ENCODE peak calls at places on chromosomes 12 and 14, in five cellular contexts. One of them, this sample, is unnamed.

GRCh38 chr12:13242926-13243325 is 46.4 kb downstream of the EMP1 start:
- DNase-seq in H9: no peak
- DNase-seq in HCT116: no peak
- DNase-seq in GM12878: no peak
- DNase-seq in fibroblast of lung: no peak
- DNase-seq in this sample: no peak

GRCh38 chr12:120065472-120065871 is 51.1 kb downstream of the RAB35 start:
- DNase-seq in H9: no peak
- DNase-seq in HCT116: no peak
- DNase-seq in GM12878: no peak
- DNase-seq in fibroblast of lung: no peak
- DNase-seq in this sample: no peak

GRCh38 chr14:53519137-53519536 is 366.0 kb upstream of the DDHD1 start:
- DNase-seq in H9: no peak
- DNase-seq in HCT116: no peak
- DNase-seq in GM12878: no peak
- DNase-seq in fibroblast of lung: no peak
- DNase-seq in this sample: peak; percentile 52

GRCh38 chr14:92631098-92631497 is 117.3 kb downstream of the LGMN start:
- DNase-seq in H9: no peak
- DNase-seq in HCT116: no peak
- DNase-seq in GM12878: no peak
- DNase-seq in fibroblast of lung: no peak
- DNase-seq in this sample: no peak

GRCh38 chr14:71206766-71207371 is 299.6 kb downstream of the PCNX1 start:
- DNase-seq in H9: no peak
- DNase-seq in HCT116: no peak
- DNase-seq in GM12878: no peak
- DNase-seq in fibroblast of lung: peak; percentile 23
- DNase-seq in this sample: peak; percentile 82

GRCh38 chr12:11763760-11764520 is 114.5 kb downstream of the ETV6 start:
- DNase-seq in H9: no peak
- DNase-seq in HCT116: no peak
- DNase-seq in GM12878: no peak
- DNase-seq in fibroblast of lung: peak; percentile 33
- DNase-seq in this sample: peak; percentile 75

GRCh38 chr14:100566119-100566518 is 21.1 kb downstream of the BEGAIN start:
- DNase-seq in H9: no peak
- DNase-seq in HCT116: no peak
- DNase-seq in GM12878: no peak
- DNase-seq in fibroblast of lung: no peak
- DNase-seq in this sample: no peak

GRCh38 chr12:113271853-113272561 is 50.7 kb downstream of the TPCN1 start:
- DNase-seq in H9: no peak
- DNase-seq in HCT116: no peak
- DNase-seq in GM12878: no peak
- DNase-seq in fibroblast of lung: peak; percentile 90
- DNase-seq in this sample: peak; percentile 94

GRCh38 chr12:132071837-132072384 is 72.2 kb downstream of the DDX51 start:
- DNase-seq in H9: no peak
- DNase-seq in HCT116: no peak
- DNase-seq in GM12878: no peak
- DNase-seq in fibroblast of lung: no peak
- DNase-seq in this sample: no peak

GRCh38 chr12:68177562-68177961 is 18.0 kb upstream of the IFNG start:
- DNase-seq in H9: no peak
- DNase-seq in HCT116: no peak
- DNase-seq in GM12878: no peak
- DNase-seq in fibroblast of lung: no peak
- DNase-seq in this sample: no peak

GRCh38 chr12:50112456-50113218 is 601 bp downstream of the COX14 start:
- DNase-seq in H9: no peak
- DNase-seq in HCT116: no peak
- DNase-seq in GM12878: no peak
- DNase-seq in fibroblast of lung: no peak
- DNase-seq in this sample: no peak

GRCh38 chr12:22974865-22975264 is 349.9 kb downstream of the ETNK1 start:
- DNase-seq in H9: no peak
- DNase-seq in HCT116: peak; percentile 15
- DNase-seq in GM12878: no peak
- DNase-seq in fibroblast of lung: peak; percentile 94
- DNase-seq in this sample: peak; percentile 53

GRCh38 chr14:99382781-99383456 is 97.7 kb downstream of the SETD3 start:
- DNase-seq in H9: no peak
- DNase-seq in HCT116: no peak
- DNase-seq in GM12878: no peak
- DNase-seq in fibroblast of lung: peak; percentile 48
- DNase-seq in this sample: peak; percentile 2

GRCh38 chr12:85441025-85441424 is 161.0 kb downstream of the ALX1 start:
- DNase-seq in H9: no peak
- DNase-seq in HCT116: no peak
- DNase-seq in GM12878: no peak
- DNase-seq in fibroblast of lung: no peak
- DNase-seq in this sample: no peak

GRCh38 chr12:27780612-27781408 is 774 bp upstream of the MANSC4 start:
- DNase-seq in H9: peak; percentile 78
- DNase-seq in HCT116: no peak
- DNase-seq in GM12878: no peak
- DNase-seq in fibroblast of lung: peak; percentile 68
- DNase-seq in this sample: peak; percentile 55

GRCh38 chr14:87149583-87150354 is 843.2 kb downstream of the GALC start:
- DNase-seq in H9: peak; percentile 85
- DNase-seq in HCT116: no peak
- DNase-seq in GM12878: no peak
- DNase-seq in fibroblast of lung: peak; percentile 80
- DNase-seq in this sample: peak; percentile 76

GRCh38 chr14:38039526-38039925 is 168.2 kb upstream of the SSTR1 start:
- DNase-seq in H9: no peak
- DNase-seq in HCT116: no peak
- DNase-seq in GM12878: no peak
- DNase-seq in fibroblast of lung: peak; percentile 51
- DNase-seq in this sample: peak; percentile 37

GRCh38 chr12:56644654-56645053 is 1.1 kb downstream of the ATP5F1B start:
- DNase-seq in H9: no peak
- DNase-seq in HCT116: no peak
- DNase-seq in GM12878: no peak
- DNase-seq in fibroblast of lung: peak; percentile 29
- DNase-seq in this sample: peak; percentile 42

GRCh38 chr12:118119449-118119879 is 15.7 kb upstream of the VSIG10 start:
- DNase-seq in H9: peak; percentile 90
- DNase-seq in HCT116: no peak
- DNase-seq in GM12878: no peak
- DNase-seq in fibroblast of lung: no peak
- DNase-seq in this sample: no peak

GRCh38 chr14:77324816-77325745 is 4.2 kb downstream of the GSTZ1 start:
- DNase-seq in H9: no peak
- DNase-seq in HCT116: no peak
- DNase-seq in GM12878: no peak
- DNase-seq in fibroblast of lung: no peak
- DNase-seq in this sample: no peak

GRCh38 chr12:82436354-82436753 is 78.0 kb downstream of the METTL25 start:
- DNase-seq in H9: no peak
- DNase-seq in HCT116: no peak
- DNase-seq in GM12878: no peak
- DNase-seq in fibroblast of lung: no peak
- DNase-seq in this sample: peak; percentile 5

GRCh38 chr14:68791078-68791983 is 1.5 kb downstream of the ZFP36L1 start:
- DNase-seq in H9: no peak
- DNase-seq in HCT116: no peak
- DNase-seq in GM12878: no peak
- DNase-seq in fibroblast of lung: peak; percentile 54
- DNase-seq in this sample: peak; percentile 49

GRCh38 chr12:81758421-81759214 is 532 bp downstream of the PPFIA2 start:
- DNase-seq in H9: peak; percentile 69
- DNase-seq in HCT116: no peak
- DNase-seq in GM12878: no peak
- DNase-seq in fibroblast of lung: peak; percentile 38
- DNase-seq in this sample: peak; percentile 58

GRCh38 chr12:67447180-67447579 is 178.0 kb downstream of the CAND1 start:
- DNase-seq in H9: no peak
- DNase-seq in HCT116: no peak
- DNase-seq in GM12878: no peak
- DNase-seq in fibroblast of lung: no peak
- DNase-seq in this sample: no peak

GRCh38 chr12:109139791-109140190 is 23.4 kb downstream of the ACACB start:
- DNase-seq in H9: no peak
- DNase-seq in HCT116: no peak
- DNase-seq in GM12878: no peak
- DNase-seq in fibroblast of lung: no peak
- DNase-seq in this sample: no peak

GRCh38 chr12:31715283-31715825 is 13.5 kb downstream of the AMN1 start:
- DNase-seq in H9: no peak
- DNase-seq in HCT116: no peak
- DNase-seq in GM12878: peak; percentile 77
- DNase-seq in fibroblast of lung: peak; percentile 2
- DNase-seq in this sample: no peak

GRCh38 chr12:27541031-27541719 is 17.2 kb downstream of the PPFIBP1 start:
- DNase-seq in H9: peak; percentile 55
- DNase-seq in HCT116: no peak
- DNase-seq in GM12878: no peak
- DNase-seq in fibroblast of lung: no peak
- DNase-seq in this sample: no peak

GRCh38 chr12:18243238-18243637 is 18.1 kb upstream of the PIK3C2G start:
- DNase-seq in H9: no peak
- DNase-seq in HCT116: no peak
- DNase-seq in GM12878: no peak
- DNase-seq in fibroblast of lung: no peak
- DNase-seq in this sample: no peak

GRCh38 chr12:6824085-6824800 is 2.6 kb downstream of the GPR162 start:
- DNase-seq in H9: no peak
- DNase-seq in HCT116: no peak
- DNase-seq in GM12878: no peak
- DNase-seq in fibroblast of lung: no peak
- DNase-seq in this sample: no peak

GRCh38 chr12:111424793-111425251 is 19.1 kb downstream of the SH2B3 start:
- DNase-seq in H9: peak; percentile 81
- DNase-seq in HCT116: no peak
- DNase-seq in GM12878: no peak
- DNase-seq in fibroblast of lung: no peak
- DNase-seq in this sample: no peak

GRCh38 chr12:129184066-129184695 is 330.9 kb downstream of the GLT1D1 start:
- DNase-seq in H9: no peak
- DNase-seq in HCT116: no peak
- DNase-seq in GM12878: no peak
- DNase-seq in fibroblast of lung: no peak
- DNase-seq in this sample: no peak

GRCh38 chr12:127770123-127770522 is 496.8 kb upstream of the TMEM132C start:
- DNase-seq in H9: no peak
- DNase-seq in HCT116: no peak
- DNase-seq in GM12878: no peak
- DNase-seq in fibroblast of lung: no peak
- DNase-seq in this sample: no peak

GRCh38 chr14:74763803-74764531 is 851 bp downstream of the YLPM1 start:
- DNase-seq in H9: peak; percentile 27
- DNase-seq in HCT116: no peak
- DNase-seq in GM12878: no peak
- DNase-seq in fibroblast of lung: peak; percentile 10
- DNase-seq in this sample: peak; percentile 50

GRCh38 chr12:218221-218620 is 4.3 kb upstream of the SLC6A12 start:
- DNase-seq in H9: no peak
- DNase-seq in HCT116: no peak
- DNase-seq in GM12878: no peak
- DNase-seq in fibroblast of lung: no peak
- DNase-seq in this sample: no peak
- H3K27me3 ChIP-seq in H9: no peaks in the 10 kb centered on the region
- H3K27me3 ChIP-seq in HCT116: no peaks in the 10 kb centered on the region
- H3K27me3 ChIP-seq in GM12878: no peaks in the 10 kb centered on the region
- H3K27me3 ChIP-seq in fibroblast of lung: peaks cover 12% of the 10 kb centered on the region
- H3K27me3 ChIP-seq in this sample: peaks cover 50% of the 10 kb centered on the region

GRCh38 chr12:96365604-96366230 is 34.5 kb downstream of the CDK17 start:
- DNase-seq in H9: no peak
- DNase-seq in HCT116: no peak
- DNase-seq in GM12878: no peak
- DNase-seq in fibroblast of lung: no peak
- DNase-seq in this sample: no peak

GRCh38 chr12:96366255-96366654 is 34.0 kb downstream of the CDK17 start:
- DNase-seq in H9: no peak
- DNase-seq in HCT116: no peak
- DNase-seq in GM12878: no peak
- DNase-seq in fibroblast of lung: no peak
- DNase-seq in this sample: no peak

GRCh38 chr12:96368233-96368632 is 32.0 kb downstream of the CDK17 start:
- DNase-seq in H9: no peak
- DNase-seq in HCT116: no peak
- DNase-seq in GM12878: no peak
- DNase-seq in fibroblast of lung: peak; percentile 53
- DNase-seq in this sample: no peak

GRCh38 chr12:96371138-96371786 is 29.0 kb downstream of the CDK17 start:
- DNase-seq in H9: peak; percentile 61
- DNase-seq in HCT116: no peak
- DNase-seq in GM12878: no peak
- DNase-seq in fibroblast of lung: no peak
- DNase-seq in this sample: no peak

GRCh38 chr12:96368687-96369086 is 31.6 kb downstream of the CDK17 start:
- DNase-seq in H9: no peak
- DNase-seq in HCT116: no peak
- DNase-seq in GM12878: no peak
- DNase-seq in fibroblast of lung: no peak
- DNase-seq in this sample: no peak
- H3K4me1 ChIP-seq in H9: no peaks in the 10 kb centered on the region
- H3K4me1 ChIP-seq in HCT116: peaks cover 17% of the 10 kb centered on the region
- H3K4me1 ChIP-seq in GM12878: peaks cover 12% of the 10 kb centered on the region
- H3K4me1 ChIP-seq in fibroblast of lung: peaks cover 4% of the 10 kb centered on the region
- H3K4me1 ChIP-seq in this sample: peaks cover 45% of the 10 kb centered on the region

GRCh38 chr12:121795029-121795977 is 1.8 kb upstream of the RHOF start:
- DNase-seq in H9: peak; percentile 95
- DNase-seq in HCT116: peak; percentile 76
- DNase-seq in GM12878: no peak
- DNase-seq in fibroblast of lung: peak; percentile 86
- DNase-seq in this sample: peak; percentile 89
- H3K9ac ChIP-seq in H9: no peak overlapping the region
- H3K9ac ChIP-seq in HCT116: peak overlapping the region; percentile 96
- H3K9ac ChIP-seq in GM12878: no peak overlapping the region
- H3K9ac ChIP-seq in fibroblast of lung: no peak overlapping the region
- H3K9ac ChIP-seq in this sample: peak overlapping the region; percentile 79

GRCh38 chr12:226401-226800 is 12.4 kb upstream of the SLC6A12 start:
- DNase-seq in H9: peak; percentile 78
- DNase-seq in HCT116: no peak
- DNase-seq in GM12878: no peak
- DNase-seq in fibroblast of lung: no peak
- DNase-seq in this sample: no peak
- H3K27me3 ChIP-seq in H9: no peaks in the 10 kb centered on the region
- H3K27me3 ChIP-seq in HCT116: peaks cover 5% of the 10 kb centered on the region
- H3K27me3 ChIP-seq in GM12878: peaks cover 4% of the 10 kb centered on the region
- H3K27me3 ChIP-seq in fibroblast of lung: peaks cover 18% of the 10 kb centered on the region
- H3K27me3 ChIP-seq in this sample: peaks cover 85% of the 10 kb centered on the region

GRCh38 chr14:104757681-104758392 is 4.9 kb downstream of the SIVA1 start:
- DNase-seq in H9: no peak
- DNase-seq in HCT116: no peak
- DNase-seq in GM12878: no peak
- DNase-seq in fibroblast of lung: no peak
- DNase-seq in this sample: no peak
- H3K4me1 ChIP-seq in H9: no peaks in the 10 kb centered on the region
- H3K4me1 ChIP-seq in HCT116: peaks cover 12% of the 10 kb centered on the region
- H3K4me1 ChIP-seq in GM12878: peaks cover 17% of the 10 kb centered on the region
- H3K4me1 ChIP-seq in fibroblast of lung: peaks cover 8% of the 10 kb centered on the region
- H3K4me1 ChIP-seq in this sample: peaks cover 15% of the 10 kb centered on the region